ENCODE peak calls at places on chromosomes 3 and 15, in ten cellular contexts. B is naive thymus-derived CD8-positive, alpha-beta T cell; N is heart right ventricle; G is endothelial cell; D is progenitor cell of endocrine pancreas; Z is ureter; A is keratinocyte; O is neural crest cell; U is thoracic aorta; S is GM13977. T is an unnamed sample.

GRCh38 chr3:103218146-103218545 is 783.3 kb downstream of the ZPLD1 start:
- DNase-seq in B (no peak), N (no peak), G (no peak), D (no peak), Z (no peak), A (no peak), O (no peak), U (no peak), S (peak), T (no peak)

GRCh38 chr15:33086500-33087141 is 107.9 kb downstream of the FMN1 start:
- DNase-seq in B (no peak), N (no peak), G (no peak), D (no peak), Z (no peak), A (no peak), O (no peak), U (no peak), S (peak), T (no peak)

GRCh38 chr3:72951259-72951722 is 45.3 kb upstream of the PPP4R2 start:
- DNase-seq in B (no peak), N (no peak), G (no peak), D (no peak), Z (no peak), A (no peak), O (no peak), U (no peak), S (no peak), T (no peak)

GRCh38 chr15:94745371-94745770 is 514.0 kb downstream of the MCTP2 start:
- DNase-seq in B (no peak), N (no peak), G (no peak), D (no peak), Z (no peak), A (peak), O (no peak), U (no peak), S (no peak), T (no peak)

GRCh38 chr15:75362642-75363249 is 5.7 kb downstream of the MAN2C1 start:
- DNase-seq in B (no peak), N (no peak), G (no peak), D (no peak), Z (no peak), A (no peak), O (no peak), U (no peak), S (no peak), T (no peak)

GRCh38 chr15:53586815-53587214 is 172.6 kb downstream of the WDR72 start:
- DNase-seq in B (no peak), N (no peak), G (peak), D (peak), Z (no peak), A (no peak), O (peak), U (no peak), S (no peak), T (no peak)

GRCh38 chr3:110804856-110805255 is 266.8 kb upstream of the NECTIN3 start:
- DNase-seq in B (no peak), N (no peak), G (no peak), D (no peak), Z (no peak), A (no peak), O (no peak), U (no peak), S (no peak), T (no peak)

GRCh38 chr15:73633991-73634495 is 854 bp upstream of the NPTN start:
- DNase-seq in B (no peak), N (no peak), G (peak), D (no peak), Z (no peak), A (no peak), O (no peak), U (no peak), S (no peak), T (no peak)

GRCh38 chr15:68619303-68619698 is 40.5 kb downstream of the CORO2B start:
- DNase-seq in B (no peak), N (no peak), G (no peak), D (no peak), Z (no peak), A (no peak), O (no peak), U (no peak), S (no peak), T (no peak)

GRCh38 chr15:85354432-85354831 is 26.0 kb upstream of the AKAP13 start:
- DNase-seq in B (no peak), N (peak), G (no peak), D (no peak), Z (no peak), A (no peak), O (no peak), U (no peak), S (no peak), T (no peak)

GRCh38 chr15:33722005-33722672 is 246.2 kb upstream of the CHRM5 start:
- DNase-seq in B (no peak), N (no peak), G (no peak), D (no peak), Z (no peak), A (peak), O (no peak), U (no peak), S (no peak), T (peak)

GRCh38 chr15:71043373-71043772 is 71.9 kb upstream of the THSD4 start:
- DNase-seq in B (no peak), N (no peak), G (no peak), D (no peak), Z (no peak), A (peak), O (no peak), U (no peak), S (no peak), T (no peak)

GRCh38 chr15:40338041-40338657 is 2.6 kb downstream of the CCDC9B start:
- DNase-seq in B (peak), N (peak), G (peak), D (peak), Z (no peak), A (no peak), O (peak), U (peak), S (peak), T (peak)

GRCh38 chr3:161008086-161008485 is 97.1 kb downstream of the B3GALNT1 start:
- DNase-seq in B (no peak), N (no peak), G (no peak), D (no peak), Z (no peak), A (no peak), O (no peak), U (no peak), S (no peak), T (no peak)

T was measured in B cell.